ENCODE peak calls at places on chromosomes 2 and 18, in nine cellular contexts. M is ovary, E is A549, U is tibial nerve, X is HepG2, H is transverse colon, W is stomach, Z is K562, Y is GM12878. K is an unnamed sample.

GRCh38 chr2:72681016-72681995 is 144.5 kb downstream of the EXOC6B start:
- DNase-seq in M (no peak), E (no peak), U (no peak), X (peak; percentile 80), H (no peak), W (no peak), Z (no peak), Y (no peak), K (no peak)

GRCh38 chr18:2997429-2997828 is 15.5 kb downstream of the LPIN2 start:
- DNase-seq in M (no peak), E (no peak), U (no peak), X (no peak), H (no peak), W (no peak), Z (no peak), Y (no peak), K (no peak)

GRCh38 chr2:190533175-190533967 is 1.2 kb downstream of the NEMP2 start:
- DNase-seq in M (no peak), E (no peak), U (no peak), X (no peak), H (peak; percentile 35), W (no peak), Z (peak; percentile 24), Y (no peak), K (no peak)

GRCh38 chr2:55620123-55620779 is 2.8 kb upstream of the PPP4R3B start:
- DNase-seq in M (no peak), E (peak; percentile 62), U (no peak), X (peak; percentile 63), H (no peak), W (no peak), Z (peak; percentile 63), Y (no peak), K (no peak)

GRCh38 chr2:150689600-150689999 is 202.1 kb upstream of the RND3 start:
- DNase-seq in M (no peak), E (no peak), U (no peak), X (no peak), H (no peak), W (no peak), Z (no peak), Y (no peak), K (no peak)

GRCh38 chr2:46098606-46099005 is 198.6 kb upstream of the EPAS1 start:
- DNase-seq in M (no peak), E (peak; percentile 80), U (no peak), X (peak; percentile 9), H (no peak), W (no peak), Z (no peak), Y (no peak), K (no peak)

GRCh38 chr2:3198119-3198518 is 179.5 kb downstream of the EIPR1 start:
- DNase-seq in M (no peak), E (peak; percentile 58), U (no peak), X (peak; percentile 30), H (no peak), W (no peak), Z (peak; percentile 22), Y (no peak), K (no peak)

GRCh38 chr2:216554755-216555154 is 56.1 kb downstream of the RPL37A start:
- DNase-seq in M (no peak), E (no peak), U (no peak), X (no peak), H (no peak), W (no peak), Z (no peak), Y (no peak), K (no peak)

GRCh38 chr18:55582325-55582724 is 5.7 kb downstream of the TCF4 start:
- DNase-seq in M (no peak), E (no peak), U (no peak), X (no peak), H (no peak), W (no peak), Z (no peak), Y (no peak), K (no peak)

GRCh38 chr2:232538671-232539070 is 821 bp upstream of the CHRNG start:
- DNase-seq in M (no peak), E (no peak), U (no peak), X (no peak), H (no peak), W (peak; percentile 20), Z (no peak), Y (no peak), K (no peak)

GRCh38 chr18:63005306-63005705 is 290.0 kb downstream of the PHLPP1 start:
- DNase-seq in M (no peak), E (no peak), U (no peak), X (no peak), H (no peak), W (no peak), Z (no peak), Y (no peak), K (no peak)

GRCh38 chr2:241724975-241725870 is 9.2 kb upstream of the D2HGDH start:
- DNase-seq in M (no peak), E (no peak), U (no peak), X (no peak), H (no peak), W (no peak), Z (no peak), Y (no peak), K (no peak)

GRCh38 chr18:21834301-21834660 is 93.7 kb downstream of the MIB1 start:
- DNase-seq in M (no peak), E (no peak), U (no peak), X (no peak), H (no peak), W (no peak), Z (no peak), Y (no peak), K (no peak)

GRCh38 chr2:224901121-224901676 is 141.1 kb downstream of the DOCK10 start:
- DNase-seq in M (no peak), E (no peak), U (no peak), X (no peak), H (no peak), W (no peak), Z (no peak), Y (no peak), K (no peak)

GRCh38 chr2:59737313-59737712 is 816.1 kb downstream of the BCL11A start:
- DNase-seq in M (no peak), E (no peak), U (no peak), X (no peak), H (no peak), W (no peak), Z (no peak), Y (no peak), K (no peak)

GRCh38 chr2:44579136-44579836 is 217.5 kb downstream of the CAMKMT start:
- DNase-seq in M (no peak), E (no peak), U (no peak), X (no peak), H (no peak), W (no peak), Z (no peak), Y (no peak), K (no peak)

DNA sequence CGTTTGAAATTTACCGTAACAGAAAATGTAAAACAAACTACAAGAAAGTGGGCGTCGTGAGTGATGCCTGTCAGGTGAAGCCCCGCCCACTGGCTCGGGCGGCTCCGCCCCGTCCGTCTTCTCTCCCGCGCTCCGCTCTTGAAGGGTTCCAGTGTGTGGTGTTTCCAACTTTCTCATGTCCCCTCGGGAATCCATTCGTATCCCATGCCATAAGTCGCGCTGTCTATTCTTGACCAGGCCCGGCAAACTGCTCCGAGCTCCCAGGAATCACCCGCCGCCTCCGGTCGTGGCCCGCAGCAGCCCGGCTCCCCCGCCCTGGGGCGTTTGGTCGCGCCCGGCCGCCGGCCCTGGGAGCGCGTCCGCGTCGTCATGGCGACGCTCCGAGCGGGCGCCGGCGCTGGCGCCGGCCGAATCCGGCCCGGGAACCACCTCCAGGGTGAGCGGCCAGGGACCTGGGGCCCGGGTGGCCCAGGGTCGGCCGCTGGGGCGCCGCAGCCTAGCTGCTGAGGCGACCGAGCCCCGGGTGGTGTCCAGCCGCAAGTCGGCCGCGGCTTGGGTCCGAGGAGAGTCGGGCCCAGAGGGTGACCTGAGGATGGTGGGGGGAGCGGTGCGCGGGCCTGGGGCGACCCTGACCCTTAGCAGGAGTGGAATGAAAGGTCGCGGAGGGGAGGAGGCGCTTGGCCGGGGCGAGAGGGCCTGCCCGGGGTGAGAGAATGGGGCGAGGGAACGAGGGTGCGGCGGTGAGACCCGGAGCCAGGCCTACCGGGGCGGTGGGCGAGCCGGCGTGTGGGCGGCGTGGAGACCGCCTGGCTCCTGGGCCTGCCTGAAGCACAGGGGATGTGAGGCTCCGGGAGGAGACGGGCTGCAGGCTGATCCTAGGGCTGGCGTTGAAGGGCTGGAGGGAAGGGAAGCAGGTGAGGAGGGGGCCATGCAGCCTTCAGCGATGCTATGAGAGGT is at the start of gene CFAP221:
- DNase-seq in M (peak; percentile 45), E (peak; percentile 79), U (no peak), X (peak; percentile 60), H (peak; percentile 74), W (peak; percentile 84), Z (peak; percentile 92), Y (no peak), K (peak; percentile 89)
- TF ChIP-seq EP300 in M (no peak), E (no peak), U (no peak), X (no peak), H (no peak), W (no peak), Z (no peak), Y (no peak), K (no peak)

DNA sequence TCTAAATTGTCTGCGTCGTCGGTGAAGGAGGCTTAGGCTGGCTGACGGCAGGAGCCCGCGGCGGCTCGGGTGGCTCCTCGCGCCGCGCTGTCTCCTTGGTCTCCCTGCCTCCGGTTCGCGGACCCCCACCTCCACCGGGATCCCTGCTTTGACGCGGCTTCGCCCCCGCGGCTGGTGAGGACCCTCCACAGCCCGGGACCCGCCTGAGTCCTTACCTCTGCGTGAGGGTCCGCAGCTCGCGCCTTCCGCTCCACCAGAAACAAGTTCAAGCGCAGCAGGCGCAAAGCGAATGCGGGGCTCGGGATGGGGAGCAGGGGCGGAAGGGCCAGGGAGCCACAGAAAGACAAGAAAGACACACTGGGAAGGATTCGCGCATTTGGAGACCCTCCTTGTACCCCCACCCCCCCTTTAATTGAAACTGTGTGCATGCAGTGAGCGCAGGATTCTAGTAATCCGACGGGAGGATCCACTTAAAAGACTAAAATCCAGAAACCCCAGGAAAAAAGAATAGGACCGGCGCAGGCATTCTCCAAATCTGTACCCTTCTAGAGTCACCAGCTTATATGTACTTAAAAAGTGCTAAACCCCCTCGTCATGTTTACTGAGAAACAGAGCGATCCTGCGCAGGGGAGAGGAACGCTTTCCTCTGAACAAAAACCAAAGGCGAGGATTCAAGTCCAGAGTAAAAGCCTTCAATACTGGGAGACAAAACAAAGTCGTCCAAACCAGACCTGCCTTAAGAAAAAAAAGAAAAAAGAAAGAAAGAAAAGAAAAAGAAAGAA is 3.8 kb downstream of the PTGR3 start:
- DNase-seq in M (no peak), E (no peak), U (no peak), X (no peak), H (no peak), W (no peak), Z (no peak), Y (no peak), K (peak; percentile 68)
- H3K27ac ChIP-seq in M (peak overlapping the region; percentile 60), E (no peak overlapping the region), U (peak overlapping the region; percentile 97), X (no peak overlapping the region), H (peak overlapping the region; percentile 98), W (peak overlapping the region; percentile 25), Z (peak overlapping the region; percentile 61), Y (no peak overlapping the region), K (peak overlapping the region; percentile 99)

GRCh38 chr2:240604291-240604938 is 17.9 kb downstream of the CAPN10 start:
- DNase-seq in M (peak; percentile 77), E (peak; percentile 65), U (peak; percentile 42), X (peak; percentile 96), H (peak; percentile 82), W (peak; percentile 90), Z (peak; percentile 93), Y (no peak), K (no peak)
- TF ChIP-seq CTCF in M (no peak), E (peak; percentile 26), U (peak; percentile 55), X (peak; percentile 97), H (peak; percentile 47), W (peak; percentile 57), Z (peak; percentile 86), Y (peak; percentile 46), K (peak; percentile 63)

GRCh38 chr18:42925036-42925435 is 190.4 kb downstream of the RIT2 start:
- DNase-seq in M (no peak), E (no peak), U (no peak), X (no peak), H (no peak), W (no peak), Z (no peak), Y (no peak), K (no peak)
- TF ChIP-seq EP300 in M (no peak), E (no peak), U (no peak), X (no peak), H (no peak), W (no peak), Z (no peak), Y (no peak), K (no peak)